ENCODE peak calls at places on chromosome 11, in four cellular contexts. One of them, this sample, is unnamed.

GRCh38 chr11:66080055-66080817 is 10.2 kb downstream of the PACS1 start:
- DNase-seq in colonic mucosa: peak
- DNase-seq in body of pancreas: peak
- DNase-seq in spleen: no peak
- DNase-seq in this sample: no peak

GRCh38 chr11:23124996-23125395 is 264.7 kb upstream of the CCDC179 start:
- DNase-seq in body of pancreas: no peak
- DNase-seq in colonic mucosa: no peak
- DNase-seq in spleen: no peak
- DNase-seq in this sample: no peak

GRCh38 chr11:85347291-85347690 is 279.9 kb downstream of the DLG2 start:
- DNase-seq in spleen: no peak
- DNase-seq in body of pancreas: no peak
- DNase-seq in colonic mucosa: no peak
- DNase-seq in this sample: no peak

GRCh38 chr11:8661036-8661435 is 21.4 kb downstream of the TRIM66 start:
- DNase-seq in colonic mucosa: no peak
- DNase-seq in spleen: no peak
- DNase-seq in body of pancreas: no peak
- DNase-seq in this sample: no peak

GRCh38 chr11:69585385-69585784 is 55.6 kb upstream of the CCND1 start:
- DNase-seq in spleen: no peak
- DNase-seq in body of pancreas: no peak
- DNase-seq in colonic mucosa: no peak
- DNase-seq in this sample: no peak

GRCh38 chr11:31340903-31341572 is 28.5 kb downstream of the DCDC1 start:
- DNase-seq in spleen: no peak
- DNase-seq in colonic mucosa: peak
- DNase-seq in body of pancreas: peak
- DNase-seq in this sample: no peak

GRCh38 chr11:10674991-10675440 is 18.5 kb downstream of the IRAG1 start:
- DNase-seq in colonic mucosa: no peak
- DNase-seq in body of pancreas: no peak
- DNase-seq in spleen: no peak
- DNase-seq in this sample: no peak

GRCh38 chr11:86703992-86704391 is 31.6 kb upstream of the ME3 start:
- DNase-seq in spleen: no peak
- DNase-seq in colonic mucosa: no peak
- DNase-seq in body of pancreas: no peak
- DNase-seq in this sample: no peak

GRCh38 chr11:99069831-99070444 is 49.2 kb downstream of the CNTN5 start:
- DNase-seq in spleen: no peak
- DNase-seq in body of pancreas: no peak
- DNase-seq in colonic mucosa: no peak
- DNase-seq in this sample: no peak

GRCh38 chr11:133787379-133788103 is 57.8 kb downstream of the SPATA19 start:
- DNase-seq in body of pancreas: peak
- DNase-seq in colonic mucosa: no peak
- DNase-seq in spleen: peak
- DNase-seq in this sample: no peak

GRCh38 chr11:85643255-85643654 is 4.5 kb upstream of the TMEM126A start:
- DNase-seq in spleen: no peak
- DNase-seq in body of pancreas: peak
- DNase-seq in colonic mucosa: no peak
- DNase-seq in this sample: no peak

GRCh38 chr11:9150944-9151343 is 59.5 kb upstream of the SCUBE2 start:
- DNase-seq in spleen: no peak
- DNase-seq in body of pancreas: no peak
- DNase-seq in colonic mucosa: no peak
- DNase-seq in this sample: no peak

GRCh38 chr11:1546536-1547466 is 25.3 kb downstream of the DUSP8 start:
- DNase-seq in body of pancreas: peak
- DNase-seq in colonic mucosa: peak
- DNase-seq in spleen: no peak
- DNase-seq in this sample: no peak

GRCh38 chr11:131624526-131624925 is 254.1 kb downstream of the NTM start:
- DNase-seq in spleen: no peak
- DNase-seq in body of pancreas: no peak
- DNase-seq in colonic mucosa: no peak
- DNase-seq in this sample: no peak

GRCh38 chr11:31968774-31969433 is 122.0 kb upstream of the RCN1 start:
- DNase-seq in colonic mucosa: no peak
- DNase-seq in spleen: no peak
- DNase-seq in body of pancreas: no peak
- DNase-seq in this sample: no peak

GRCh38 chr11:27933992-27934829 is 173.7 kb downstream of the KIF18A start:
- DNase-seq in colonic mucosa: no peak
- DNase-seq in spleen: no peak
- DNase-seq in body of pancreas: no peak
- DNase-seq in this sample: peak

GRCh38 chr11:73293356-73293936 is 14.6 kb upstream of the ARHGEF17 start:
- DNase-seq in body of pancreas: no peak
- DNase-seq in colonic mucosa: no peak
- DNase-seq in spleen: peak
- DNase-seq in this sample: no peak

GRCh38 chr11:35065566-35065965 is 73.4 kb upstream of the CD44 start:
- DNase-seq in colonic mucosa: no peak
- DNase-seq in spleen: no peak
- DNase-seq in body of pancreas: no peak
- DNase-seq in this sample: no peak

GRCh38 chr11:65791719-65792213 is 4.9 kb downstream of the OVOL1 start:
- DNase-seq in spleen: peak
- DNase-seq in colonic mucosa: peak
- DNase-seq in body of pancreas: no peak
- DNase-seq in this sample: no peak

GRCh38 chr11:128342511-128343133 is 244.7 kb downstream of the ETS1 start:
- DNase-seq in spleen: peak
- DNase-seq in body of pancreas: no peak
- DNase-seq in colonic mucosa: peak
- DNase-seq in this sample: no peak

GRCh38 chr11:16184588-16184987 is 171.8 kb downstream of the SOX6 start:
- DNase-seq in spleen: no peak
- DNase-seq in colonic mucosa: peak
- DNase-seq in body of pancreas: no peak
- DNase-seq in this sample: peak

GRCh38 chr11:117378966-117379865 is 51.6 kb downstream of the CEP164 start:
- DNase-seq in spleen: no peak
- DNase-seq in colonic mucosa: no peak
- DNase-seq in body of pancreas: no peak
- DNase-seq in this sample: no peak

GRCh38 chr11:30583505-30584280 is 2.5 kb downstream of the MPPED2 start:
- DNase-seq in body of pancreas: peak
- DNase-seq in colonic mucosa: no peak
- DNase-seq in spleen: no peak
- DNase-seq in this sample: no peak

GRCh38 chr11:23123766-23124165 is 263.5 kb upstream of the CCDC179 start:
- DNase-seq in body of pancreas: no peak
- DNase-seq in spleen: no peak
- DNase-seq in colonic mucosa: no peak
- DNase-seq in this sample: no peak

GRCh38 chr11:2892215-2893020 is 6.8 kb upstream of the CDKN1C start:
- DNase-seq in body of pancreas: no peak
- DNase-seq in spleen: peak
- DNase-seq in colonic mucosa: peak
- DNase-seq in this sample: no peak
- H3K27ac ChIP-seq in body of pancreas: peak
- H3K27ac ChIP-seq in spleen: peak
- H3K27ac ChIP-seq in colonic mucosa: peak
- H3K27ac ChIP-seq in this sample: no peak

GRCh38 chr11:76577921-76578654 is 92.5 kb downstream of the LRRC32 start:
- DNase-seq in body of pancreas: no peak
- DNase-seq in spleen: no peak
- DNase-seq in colonic mucosa: no peak
- DNase-seq in this sample: no peak

GRCh38 chr11:76578655-76579046 is 91.9 kb downstream of the LRRC32 start:
- DNase-seq in body of pancreas: no peak
- DNase-seq in colonic mucosa: no peak
- DNase-seq in spleen: peak
- DNase-seq in this sample: no peak

GRCh38 chr11:76577199-76577920 is 93.2 kb downstream of the LRRC32 start:
- DNase-seq in colonic mucosa: peak
- DNase-seq in body of pancreas: no peak
- DNase-seq in spleen: no peak
- DNase-seq in this sample: peak

GRCh38 chr11:76579752-76580151 is 90.8 kb downstream of the LRRC32 start:
- DNase-seq in colonic mucosa: no peak
- DNase-seq in spleen: no peak
- DNase-seq in body of pancreas: no peak
- DNase-seq in this sample: no peak

DNA sequence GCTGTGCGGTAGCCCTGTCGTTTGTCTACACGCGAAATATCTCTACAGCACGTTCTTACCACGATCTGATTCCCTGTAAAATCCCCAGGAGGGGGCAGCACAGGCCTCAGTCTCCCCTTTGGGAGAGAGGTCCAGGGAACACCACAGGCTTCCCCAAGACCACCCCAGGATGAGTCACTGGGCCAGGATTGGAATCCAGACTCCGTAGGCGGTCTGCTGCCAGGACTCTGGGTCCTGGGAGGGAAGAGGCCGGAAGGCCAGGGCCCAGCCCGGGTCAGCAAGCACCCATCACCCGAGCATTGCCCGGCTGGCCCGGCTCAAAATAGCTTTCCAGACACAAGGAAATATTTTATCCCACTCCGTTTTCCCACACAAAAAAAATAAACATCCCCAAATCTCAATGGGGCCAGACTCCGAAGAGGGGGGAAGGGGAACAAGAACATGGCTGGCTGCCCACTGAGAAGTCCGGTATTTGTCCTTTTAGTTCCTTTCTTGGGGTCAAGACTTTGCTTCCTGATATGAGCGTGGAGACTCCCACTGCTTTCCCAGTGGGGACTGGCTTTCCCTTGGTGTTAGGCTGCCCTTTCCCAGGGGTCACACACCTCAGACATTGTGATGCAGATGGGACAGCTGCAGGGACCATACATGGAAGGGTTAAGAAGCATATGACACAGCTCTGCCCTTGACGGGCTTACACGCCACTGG is 91.3 kb downstream of the LRRC32 start:
- DNase-seq in body of pancreas: no peak
- DNase-seq in spleen: no peak
- DNase-seq in colonic mucosa: no peak
- DNase-seq in this sample: no peak
- H3K27ac ChIP-seq in body of pancreas: peak
- H3K27ac ChIP-seq in spleen: peak
- H3K27ac ChIP-seq in colonic mucosa: peak
- H3K27ac ChIP-seq in this sample: no peak

GRCh38 chr11:83035070-83035854 is 36.4 kb downstream of the RAB30 start:
- DNase-seq in spleen: no peak
- DNase-seq in body of pancreas: no peak
- DNase-seq in colonic mucosa: no peak
- DNase-seq in this sample: no peak

GRCh38 chr11:83036701-83037100 is 35.0 kb downstream of the RAB30 start:
- DNase-seq in colonic mucosa: no peak
- DNase-seq in spleen: no peak
- DNase-seq in body of pancreas: no peak
- DNase-seq in this sample: no peak

GRCh38 chr11:83042966-83043711 is 28.6 kb downstream of the RAB30 start:
- DNase-seq in body of pancreas: no peak
- DNase-seq in colonic mucosa: no peak
- DNase-seq in spleen: no peak
- DNase-seq in this sample: no peak

GRCh38 chr11:83037877-83038276 is 33.8 kb downstream of the RAB30 start:
- DNase-seq in spleen: no peak
- DNase-seq in body of pancreas: no peak
- DNase-seq in colonic mucosa: no peak
- DNase-seq in this sample: no peak

GRCh38 chr11:83039566-83039965 is 32.1 kb downstream of the RAB30 start:
- DNase-seq in spleen: no peak
- DNase-seq in colonic mucosa: no peak
- DNase-seq in body of pancreas: no peak
- DNase-seq in this sample: no peak
- H3K27ac ChIP-seq in spleen: no peak
- H3K27ac ChIP-seq in colonic mucosa: no peak
- H3K27ac ChIP-seq in body of pancreas: no peak
- H3K27ac ChIP-seq in this sample: no peak

GRCh38 chr11:122168218-122168617 is 52.2 kb upstream of the BLID start:
- DNase-seq in spleen: no peak
- DNase-seq in body of pancreas: no peak
- DNase-seq in colonic mucosa: no peak
- DNase-seq in this sample: no peak
- H3K27ac ChIP-seq in spleen: no peak
- H3K27ac ChIP-seq in body of pancreas: no peak
- H3K27ac ChIP-seq in colonic mucosa: no peak
- H3K27ac ChIP-seq in this sample: peak

This sample was measured in keratinocyte.